ENCODE peak calls at places on chromosomes 4 and X, in four cellular contexts. O is A549, D is endothelial cell of umbilical vein, Y is K562. Z is an unnamed sample.

GRCh38 chrX:44842555-44843317 is 1.1 kb upstream of the DUSP21 start:
- DNase-seq in O (no peak), Y (no peak), D (no peak), Z (no peak)

GRCh38 chr4:184317234-184317918 is 99.7 kb upstream of the ENPP6 start:
- DNase-seq in D (no peak), Y (no peak), O (no peak), Z (no peak)

GRCh38 chr4:136438645-136439044 is 1093.6 kb downstream of the PCDH18 start:
- DNase-seq in D (no peak), O (no peak), Y (no peak), Z (no peak)

GRCh38 chr4:99264927-99265326 is 25.9 kb downstream of the ADH1A start:
- DNase-seq in Y (no peak), O (no peak), D (no peak), Z (no peak)

GRCh38 chrX:110743679-110744340 is 51.8 kb downstream of the CHRDL1 start:
- DNase-seq in Y (no peak), O (no peak), D (no peak), Z (no peak)

GRCh38 chr4:76644831-76645485 is 209.9 kb downstream of the SHROOM3 start:
- DNase-seq in O (no peak), D (no peak), Y (no peak), Z (no peak)

GRCh38 chr4:8379281-8379680 is 61.2 kb downstream of the ACOX3 start:
- DNase-seq in Y (no peak), O (no peak), D (no peak), Z (no peak)

GRCh38 chr4:119284876-119285611 is 36.9 kb downstream of the FABP2 start:
- DNase-seq in O (no peak), D (peak; percentile 64), Y (no peak), Z (no peak)

GRCh38 chr4:84594724-84595123 is 11.8 kb downstream of the CDS1 start:
- DNase-seq in O (no peak), D (no peak), Y (no peak), Z (no peak)

GRCh38 chrX:15751160-15751819 is 13.2 kb downstream of the CA5B start:
- DNase-seq in D (peak; percentile 34), O (no peak), Y (no peak), Z (no peak)

GRCh38 chr4:53235547-53235946 is 130.3 kb downstream of the SCFD2 start:
- DNase-seq in Y (no peak), O (no peak), D (no peak), Z (no peak)

GRCh38 chr4:18441676-18442075 is 420.1 kb upstream of the LCORL start:
- DNase-seq in Y (no peak), O (no peak), D (no peak), Z (no peak)

GRCh38 chr4:78584863-78585576 is 33.5 kb downstream of the ANXA3 start:
- DNase-seq in D (no peak), Y (peak; percentile 52), O (no peak), Z (peak; percentile 16)

GRCh38 chr4:40199999-40200880 is 3.4 kb downstream of the RHOH start:
- DNase-seq in Y (peak; percentile 83), D (no peak), O (no peak), Z (peak; percentile 98)

GRCh38 chrX:19514791-19515614 is at the start of gene MAP3K15:
- DNase-seq in O (peak; percentile 66), D (peak; percentile 2), Y (peak; percentile 7), Z (peak; percentile 66)

GRCh38 chrX:77087529-77088169 is 359.5 kb upstream of the FGF16 start:
- DNase-seq in D (peak; percentile 90), O (no peak), Y (no peak), Z (no peak)

GRCh38 chrX:34365482-34365881 is 233.4 kb upstream of the FAM47A start:
- DNase-seq in D (peak; percentile 65), Y (no peak), O (no peak), Z (peak; percentile 14)

GRCh38 chr4:26441110-26441509 is 49.2 kb downstream of the CCKAR start:
- DNase-seq in D (no peak), Y (no peak), O (no peak), Z (no peak)

GRCh38 chr4:148239406-148239805 is 202.8 kb downstream of the NR3C2 start:
- DNase-seq in Y (no peak), O (no peak), D (no peak), Z (no peak)

GRCh38 chrX:125205084-125205917 is 114.4 kb upstream of the TEX13C start:
- DNase-seq in O (peak; percentile 41), Y (peak; percentile 10), D (no peak), Z (peak; percentile 14)

GRCh38 chr4:169254546-169254983 is 16.2 kb downstream of the SH3RF1 start:
- DNase-seq in Y (no peak), O (no peak), D (peak; percentile 89), Z (no peak)

GRCh38 chrX:10617186-10617963 is 3.0 kb downstream of the MID1 start:
- DNase-seq in O (no peak), Y (no peak), D (no peak), Z (no peak)

GRCh38 chrX:116873678-116874077 is 410.9 kb upstream of the CT83 start:
- DNase-seq in D (no peak), O (no peak), Y (no peak), Z (no peak)

GRCh38 chr4:105622269-105622668 is 69.8 kb downstream of the ARHGEF38 start:
- DNase-seq in D (no peak), O (no peak), Y (no peak), Z (no peak)

GRCh38 chrX:119647552-119648420 is 41.6 kb upstream of the NKRF start:
- DNase-seq in Y (no peak), O (no peak), D (no peak), Z (no peak)

GRCh38 chr4:113858924-113859323 is 97.4 kb upstream of the CAMK2D start:
- DNase-seq in D (no peak), O (no peak), Y (no peak), Z (no peak)
- TF ChIP-seq MYC in D (no peak), O (no peak), Y (no peak), Z (no peak)

DNA sequence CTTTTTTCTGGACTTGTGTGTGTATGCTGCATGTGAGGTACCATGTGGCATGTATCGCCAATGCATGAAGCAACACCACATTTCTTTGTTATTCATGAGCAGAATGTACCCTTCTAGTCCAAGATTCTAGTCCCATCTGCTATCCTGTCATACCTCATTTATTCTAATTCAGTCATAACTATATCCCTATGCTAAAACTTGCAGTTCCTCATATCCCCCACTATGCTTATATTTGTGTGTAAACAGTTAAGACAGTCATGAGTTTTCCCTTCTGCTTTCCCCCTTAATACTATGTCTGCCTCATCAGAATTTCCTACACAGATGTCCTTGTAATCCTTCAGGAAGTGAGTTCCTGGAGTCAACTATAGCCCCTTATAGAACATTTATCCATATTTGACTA is 19.7 kb downstream of the OCRL start:
- DNase-seq in O (no peak), Y (no peak), D (no peak), Z (no peak)
- TF ChIP-seq CTCF in O (no peak), Y (no peak), D (no peak), Z (no peak)

GRCh38 chr4:70868778-70869177 is 29.1 kb upstream of the GRSF1 start:
- DNase-seq in Y (no peak), O (no peak), D (no peak), Z (no peak)
- H3K4me3 ChIP-seq in Y (no peak overlapping the region), O (no peak overlapping the region), D (no peak overlapping the region), Z (no peak overlapping the region)

GRCh38 chr4:156228706-156229105 is 275.0 kb upstream of the CTSO start:
- DNase-seq in O (no peak), D (no peak), Y (no peak), Z (no peak)
- TF ChIP-seq MYC in O (no peak), D (no peak), Y (no peak), Z (no peak)

Z was measured in NB4.